ENCODE peak calls at places on chromosomes 12 and 14, in seven cellular contexts. U is heart right ventricle; Q is CD4-positive, alpha-beta T cell; D is A549; A is GM23248; C is colonic mucosa; I is tibial artery. K is an unnamed sample.

GRCh38 chr12:103952497-103952896 is 13.2 kb upstream of the TDG start:
- DNase-seq in I (no peak), A (no peak), U (no peak), Q (no peak), D (no peak), C (no peak), K (no peak)

GRCh38 chr14:90034156-90034555 is 27.6 kb upstream of the KCNK13 start:
- DNase-seq in I (no peak), U (no peak), Q (no peak), D (no peak), A (no peak), C (no peak), K (no peak)

GRCh38 chr14:90534091-90534837 is 137.4 kb downstream of the CALM1 start:
- DNase-seq in A (peak), U (no peak), I (no peak), D (no peak), Q (no peak), C (no peak), K (no peak)

GRCh38 chr14:72740966-72741835 is 152.7 kb downstream of the DPF3 start:
- DNase-seq in A (no peak), C (peak), U (no peak), D (no peak), I (no peak), Q (no peak), K (peak)

GRCh38 chr12:29316772-29317171 is 64.2 kb downstream of the ERGIC2 start:
- DNase-seq in Q (no peak), I (peak), U (peak), D (no peak), A (peak), C (no peak), K (no peak)

GRCh38 chr12:75959060-75959459 is 72.5 kb downstream of the PHLDA1 start:
- DNase-seq in Q (no peak), I (no peak), A (no peak), D (no peak), C (no peak), U (no peak), K (no peak)

GRCh38 chr12:31206038-31206670 is 119.8 kb downstream of the SINHCAF start:
- DNase-seq in D (no peak), U (no peak), I (no peak), C (no peak), A (peak), Q (no peak), K (no peak)

GRCh38 chr14:33964599-33965317 is 13.9 kb upstream of the EGLN3 start:
- DNase-seq in Q (no peak), U (no peak), I (no peak), D (no peak), A (no peak), C (no peak), K (no peak)

GRCh38 chr12:92553389-92553788 is 149.4 kb upstream of the PLEKHG7 start:
- DNase-seq in C (no peak), D (no peak), I (peak), A (no peak), Q (no peak), U (peak), K (peak)

GRCh38 chr12:12582895-12583303 is 20.2 kb upstream of the DUSP16 start:
- DNase-seq in U (no peak), Q (no peak), D (peak), A (peak), C (peak), I (no peak), K (no peak)

GRCh38 chr12:112944028-112944690 is 5.9 kb downstream of the OAS3 start:
- DNase-seq in U (no peak), I (no peak), D (no peak), A (peak), C (peak), Q (no peak), K (no peak)

GRCh38 chr14:103023881-103024473 is 33.4 kb downstream of the CDC42BPB start:
- DNase-seq in U (peak), A (peak), D (no peak), Q (no peak), I (no peak), C (no peak), K (no peak)

GRCh38 chr12:47995976-47996375 is 8.3 kb downstream of the COL2A1 start:
- DNase-seq in Q (no peak), D (no peak), I (no peak), U (peak), A (no peak), C (no peak), K (no peak)

GRCh38 chr12:132517013-132517739 is 27.2 kb downstream of the FBRSL1 start:
- DNase-seq in A (no peak), I (no peak), C (no peak), Q (no peak), D (no peak), U (no peak), K (no peak)

GRCh38 chr14:53894456-53894855 is 62.2 kb downstream of the BMP4 start:
- DNase-seq in U (no peak), D (no peak), I (no peak), A (peak), C (no peak), Q (no peak), K (no peak)

GRCh38 chr12:106227641-106228319 is 20.0 kb downstream of the CKAP4 start:
- DNase-seq in A (peak), Q (peak), U (no peak), C (peak), I (no peak), D (peak), K (peak)

GRCh38 chr12:70196732-70197361 is 46.4 kb upstream of the CNOT2 start:
- DNase-seq in I (no peak), D (no peak), Q (no peak), A (peak), C (no peak), U (no peak), K (no peak)

GRCh38 chr12:45557020-45557419 is 172.5 kb upstream of the ARID2 start:
- DNase-seq in U (no peak), A (no peak), I (peak), C (no peak), Q (no peak), D (no peak), K (no peak)

GRCh38 chr14:101087614-101088394 is 184.3 kb upstream of the RTL1 start:
- DNase-seq in U (no peak), C (peak), I (peak), Q (no peak), A (no peak), D (no peak), K (peak)

GRCh38 chr12:115149685-115150378 is 465.9 kb upstream of the TBX3 start:
- DNase-seq in A (peak), D (peak), C (no peak), Q (no peak), U (no peak), I (no peak), K (no peak)

GRCh38 chr14:104178279-104178678 is 39.9 kb downstream of the KIF26A start:
- DNase-seq in D (no peak), Q (no peak), C (no peak), U (peak), A (no peak), I (no peak), K (no peak)

GRCh38 chr14:42664185-42664584 is 1057.5 kb downstream of the LRFN5 start:
- DNase-seq in Q (no peak), D (no peak), U (no peak), I (no peak), A (no peak), C (no peak), K (no peak)

GRCh38 chr14:51185754-51186153 is 54.3 kb upstream of the TMX1 start:
- DNase-seq in D (no peak), C (no peak), U (no peak), I (no peak), Q (no peak), A (no peak), K (no peak)

GRCh38 chr12:116693259-116694227 is 44.3 kb downstream of the SPRING1 start:
- DNase-seq in A (peak), C (peak), Q (no peak), I (no peak), U (no peak), D (no peak), K (no peak)

GRCh38 chr12:122159879-122160278 is 14.1 kb downstream of the IL31 start:
- DNase-seq in I (no peak), C (no peak), Q (no peak), A (no peak), D (no peak), U (no peak), K (no peak)

GRCh38 chr12:90174198-90174510 is 465.5 kb upstream of the ATP2B1 start:
- DNase-seq in Q (no peak), U (no peak), I (no peak), C (no peak), D (peak), A (peak), K (no peak)

GRCh38 chr12:62522984-62523383 is 56.4 kb downstream of the MON2 start:
- DNase-seq in D (peak), I (no peak), C (no peak), Q (no peak), A (peak), U (no peak), K (no peak)
- H3K27ac ChIP-seq in D (no peak), I (no peak), C (no peak), Q (no peak), A (no peak), U (no peak), K (no peak)

GRCh38 chr12:111638576-111638975 is 39.5 kb upstream of the ATXN2 start:
- DNase-seq in U (no peak), Q (no peak), C (no peak), I (no peak), D (no peak), A (no peak), K (no peak)

GRCh38 chr12:111640498-111640897 is 41.4 kb upstream of the ATXN2 start:
- DNase-seq in U (no peak), C (no peak), A (no peak), I (no peak), Q (no peak), D (no peak), K (no peak)

GRCh38 chr12:111635524-111635923 is 36.4 kb upstream of the ATXN2 start:
- DNase-seq in A (peak), U (no peak), Q (no peak), I (no peak), D (no peak), C (no peak), K (no peak)

GRCh38 chr12:111636209-111636928 is 37.3 kb upstream of the ATXN2 start:
- DNase-seq in A (peak), Q (no peak), D (no peak), C (peak), U (peak), I (peak), K (peak)
- H3K27ac ChIP-seq in A (peak), Q (no peak), D (no peak), C (no peak), U (peak), I (peak), K (peak)

GRCh38 chr12:101875112-101875961 is 2.0 kb upstream of the DRAM1 start:
- DNase-seq in Q (no peak), I (no peak), A (peak), U (no peak), D (no peak), C (no peak), K (no peak)
- H3K27ac ChIP-seq in Q (no peak), I (peak), A (peak), U (peak), D (no peak), C (peak), K (peak)

DNA sequence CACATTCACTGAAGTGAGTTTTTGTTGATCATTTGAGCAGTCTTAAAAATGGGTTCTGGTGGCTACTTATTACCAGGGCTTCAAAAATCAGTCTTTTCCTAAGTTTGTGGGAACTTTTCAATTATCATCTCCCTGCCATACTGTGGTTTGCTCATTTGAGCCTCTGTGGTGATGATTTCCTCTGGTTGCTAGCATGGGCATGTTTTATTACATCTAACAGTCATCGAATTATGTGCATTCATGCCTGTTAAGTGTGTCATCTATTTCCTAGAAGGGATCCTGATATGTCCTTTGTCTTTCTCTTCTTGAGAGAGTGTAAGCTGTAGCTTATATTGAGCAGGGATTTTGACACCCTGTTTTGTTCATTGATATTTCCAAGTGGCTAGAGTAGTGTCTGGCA is 116.8 kb downstream of the WIF1 start:
- DNase-seq in A (peak), U (no peak), I (no peak), D (no peak), C (no peak), Q (no peak), K (no peak)
- H3K27ac ChIP-seq in A (no peak), U (no peak), I (no peak), D (no peak), C (no peak), Q (no peak), K (no peak)

DNA sequence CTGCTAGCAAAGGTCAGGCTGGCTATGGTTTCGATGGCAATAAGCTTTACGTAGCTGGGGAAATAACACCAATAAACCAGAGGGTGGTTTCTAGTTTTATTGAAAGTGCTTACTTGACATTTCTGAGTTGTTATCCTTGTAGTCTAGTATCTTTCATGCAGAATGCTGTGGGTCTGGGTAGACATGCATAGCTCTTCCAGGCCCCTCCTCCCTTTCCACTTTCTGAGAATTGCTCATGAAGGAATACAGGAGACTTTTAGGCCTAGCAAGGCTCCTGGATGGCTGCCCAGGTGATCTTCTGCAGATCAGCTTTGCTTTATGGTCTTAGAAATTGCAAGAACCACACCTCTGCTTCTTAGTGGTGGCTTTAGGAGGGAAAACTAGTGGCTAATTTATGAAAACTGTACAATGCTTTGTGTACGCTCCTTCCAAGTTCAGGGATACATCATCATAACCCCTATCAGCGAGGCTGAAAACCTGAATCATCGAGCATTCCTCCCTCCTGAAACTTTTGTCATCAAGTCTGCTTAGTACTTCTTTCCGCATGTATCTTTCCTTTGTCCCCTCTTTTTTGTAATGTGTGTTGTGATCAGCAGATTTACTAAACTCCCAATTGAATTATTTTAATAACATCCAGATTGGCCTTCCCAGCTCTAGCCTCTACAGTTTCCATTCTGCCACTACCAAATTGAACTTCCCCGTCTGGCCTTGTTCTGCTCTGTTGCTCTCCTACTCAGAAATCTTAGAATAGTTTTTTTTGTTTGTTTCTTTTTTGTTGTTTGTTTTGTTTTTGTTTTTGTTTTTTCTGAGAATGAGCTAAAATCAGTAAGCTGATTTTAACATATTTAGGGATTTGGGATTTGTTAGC is 473.1 kb downstream of the RAD51B start:
- DNase-seq in U (no peak), D (no peak), A (peak), Q (no peak), I (no peak), C (peak), K (no peak)
- H3K27ac ChIP-seq in U (no peak), D (no peak), A (no peak), Q (peak), I (no peak), C (peak), K (no peak)

DNA sequence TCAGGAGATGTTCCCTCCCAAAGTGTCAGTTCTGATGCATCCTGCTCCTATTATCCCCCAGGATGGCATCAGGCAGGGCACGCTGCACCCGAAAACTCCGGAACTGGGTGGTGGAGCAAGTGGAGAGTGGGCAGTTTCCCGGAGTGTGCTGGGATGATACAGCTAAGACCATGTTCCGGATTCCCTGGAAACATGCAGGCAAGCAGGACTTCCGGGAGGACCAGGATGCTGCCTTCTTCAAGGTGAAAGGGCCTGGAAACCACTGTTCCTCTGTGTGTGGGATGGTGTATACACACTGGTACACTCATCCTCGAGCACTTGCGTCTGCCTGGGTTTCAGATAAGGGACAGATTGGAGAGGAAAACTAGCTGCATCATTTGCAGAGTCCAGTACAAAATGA is 1.0 kb downstream of the IRF9 start:
- DNase-seq in C (no peak), Q (no peak), A (peak), U (no peak), I (no peak), D (no peak), K (no peak)
- H3K27ac ChIP-seq in C (peak), Q (peak), A (peak), U (peak), I (peak), D (peak), K (peak)

DNA sequence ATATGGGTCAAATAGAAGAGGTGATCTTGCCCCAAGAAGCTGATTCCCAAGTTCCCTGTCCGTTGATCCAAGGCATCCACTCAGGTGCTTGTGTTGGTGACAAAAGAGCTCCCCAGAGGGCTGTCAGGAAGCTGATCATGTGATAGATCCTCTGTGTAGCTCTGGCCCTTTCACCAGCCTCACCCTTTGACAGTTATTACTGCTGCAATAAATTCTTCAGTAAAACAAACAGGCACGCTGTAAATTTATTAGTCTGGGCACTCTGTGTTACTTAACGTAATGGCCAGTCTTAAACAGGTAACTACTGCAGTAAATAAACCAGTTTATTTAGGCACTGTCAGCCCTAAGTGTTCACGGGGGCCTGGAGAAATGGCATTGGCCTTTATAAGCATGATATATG is 473.9 kb downstream of the BCL11B start:
- DNase-seq in C (no peak), I (no peak), Q (no peak), D (no peak), U (no peak), A (no peak), K (no peak)
- H3K27ac ChIP-seq in C (no peak), I (no peak), Q (no peak), D (no peak), U (no peak), A (no peak), K (no peak)

K was measured in right atrium auricular region.